ENCODE peak calls at places on chromosomes 16 and 17, in nine cellular contexts. Z is activated naive CD4-positive, alpha-beta T cell treated with anti-CD3 and anti-CD28 coated beads, Interleukin-2, amount 50 U/mL, for 72 hours; I is activated naive CD8-positive, alpha-beta T cell treated with anti-CD3 and anti-CD28 coated beads, Interleukin-2, amount 10 ng/mL, durations not matched to agents 7 days and 5 days; L is frontal cortex; E is Karpas-422; W is RPMI8226; T is upper lobe of right lung; U is stimulated activated naive CD8-positive, alpha-beta T cell treated with anti-CD3 and anti-CD28 coated beads, Interleukin-15, amount 100 ng/mL, for 72 hours; H is EL. X is an unnamed sample.

GRCh38 chr17:63881935-63882601 is at the start of gene GH2:
- DNase-seq in W (peak), U (peak), T (no peak), L (peak), E (peak), Z (peak), I (peak), H (peak), X (no peak)

GRCh38 chr17:49830605-49831004 is 17.3 kb downstream of the TAC4 start:
- DNase-seq in T (no peak), Z (no peak), I (no peak), H (peak), L (no peak), W (no peak), E (no peak), U (no peak), X (no peak)

GRCh38 chr17:804541-805435 is 22.6 kb downstream of the MRM3 start:
- DNase-seq in I (no peak), T (no peak), W (no peak), H (no peak), L (no peak), Z (no peak), U (no peak), E (no peak), X (no peak)

GRCh38 chr16:70478912-70479341 is 24.5 kb downstream of the FCSK start:
- DNase-seq in L (peak), E (no peak), Z (no peak), H (no peak), W (no peak), I (no peak), U (no peak), T (no peak), X (no peak)

GRCh38 chr17:15510361-15510760 is 42.9 kb upstream of the CDRT4 start:
- DNase-seq in W (no peak), I (no peak), L (no peak), E (no peak), H (peak), U (no peak), T (no peak), Z (no peak), X (no peak)

GRCh38 chr17:48973806-48974205 is 5.4 kb upstream of the GIP start:
- DNase-seq in U (no peak), L (no peak), Z (no peak), H (no peak), I (no peak), T (no peak), W (no peak), E (no peak), X (no peak)

GRCh38 chr17:78781339-78782304 is at the start of gene CYTH1:
- DNase-seq in E (peak), I (peak), Z (peak), L (no peak), T (peak), U (peak), H (peak), W (peak), X (no peak)

GRCh38 chr17:77963441-77963840 is 4.9 kb downstream of the TNRC6C start:
- DNase-seq in E (no peak), Z (peak), H (peak), L (peak), I (no peak), U (no peak), T (no peak), W (peak), X (peak)

GRCh38 chr17:2634361-2634960 is 41.0 kb downstream of the PAFAH1B1 start:
- DNase-seq in H (peak), L (no peak), U (no peak), Z (no peak), I (no peak), E (no peak), T (no peak), W (no peak), X (peak)

GRCh38 chr17:67448449-67448848 is 71.4 kb downstream of the PITPNC1 start:
- DNase-seq in U (no peak), T (peak), W (no peak), H (no peak), E (no peak), Z (no peak), L (no peak), I (no peak), X (no peak)

GRCh38 chr16:49524578-49525315 is 151.1 kb downstream of the C16orf78 start:
- DNase-seq in H (no peak), I (no peak), L (no peak), E (no peak), T (no peak), W (no peak), U (no peak), Z (no peak), X (no peak)

X was measured in non-pigmented ciliary epithelial cell.